ENCODE peak calls at places on chromosomes 1 and 21, in four cellular contexts. G is AG04450, Q is PC-3, D is pancreas. E is an unnamed sample.

GRCh38 chr1:35945327-35945726 is 14.4 kb downstream of the AGO3 start:
- DNase-seq in D (no peak), Q (no peak), G (no peak), E (no peak)

GRCh38 chr1:205071801-205072200 is 12.5 kb downstream of the TMEM81 start:
- DNase-seq in Q (no peak), G (no peak), D (no peak), E (no peak)

GRCh38 chr1:67646145-67647035 is 38.6 kb upstream of the GADD45A start:
- DNase-seq in Q (peak), G (no peak), D (peak), E (no peak)

GRCh38 chr1:236400061-236400638 is 6.1 kb downstream of the EDARADD start:
- DNase-seq in D (no peak), Q (no peak), G (no peak), E (no peak)

GRCh38 chr1:109264379-109264755 is 15.0 kb downstream of the CELSR2 start:
- DNase-seq in D (no peak), Q (no peak), G (no peak), E (no peak)

GRCh38 chr1:82154231-82154630 is 353.5 kb downstream of the ADGRL2 start:
- DNase-seq in G (no peak), D (no peak), Q (no peak), E (no peak)

GRCh38 chr1:30923597-30923996 is 15.0 kb upstream of the SDC3 start:
- DNase-seq in D (no peak), G (no peak), Q (no peak), E (no peak)

GRCh38 chr21:27793901-27794300 is 827.0 kb upstream of the ADAMTS5 start:
- DNase-seq in Q (no peak), D (no peak), G (no peak), E (no peak)

GRCh38 chr21:27756191-27756590 is 789.3 kb upstream of the ADAMTS5 start:
- DNase-seq in Q (peak), D (no peak), G (no peak), E (peak)

GRCh38 chr1:228885845-228886244 is 150.6 kb downstream of the RHOU start:
- DNase-seq in G (no peak), Q (no peak), D (no peak), E (no peak)

GRCh38 chr1:182181167-182181572 is 119.7 kb upstream of the ZNF648 start:
- DNase-seq in D (no peak), Q (peak), G (no peak), E (peak)

GRCh38 chr1:36831171-36831810 is 203.0 kb downstream of the GRIK3 start:
- DNase-seq in Q (no peak), G (no peak), D (no peak), E (no peak)

GRCh38 chr1:152501704-152502103 is 8.9 kb upstream of the LCE5A start:
- DNase-seq in D (no peak), Q (peak), G (no peak), E (peak)

GRCh38 chr1:213281610-213282316 is 230.7 kb downstream of the RPS6KC1 start:
- DNase-seq in G (no peak), Q (no peak), D (no peak), E (no peak)

GRCh38 chr1:51276286-51276685 is 40.2 kb downstream of the RNF11 start:
- DNase-seq in G (no peak), D (no peak), Q (no peak), E (no peak)

GRCh38 chr1:31931241-31932225 is 6.6 kb downstream of the PTP4A2 start:
- DNase-seq in Q (peak), D (no peak), G (no peak), E (no peak)

GRCh38 chr1:1069711-1070676 is 4.1 kb downstream of the RNF223 start:
- DNase-seq in Q (peak), G (no peak), D (peak), E (no peak)

GRCh38 chr1:34163792-34164509 is 1.1 kb downstream of the CSMD2 start:
- DNase-seq in Q (no peak), D (no peak), G (no peak), E (no peak)

GRCh38 chr1:201021333-201022177 is 2.0 kb downstream of the KIF21B start:
- DNase-seq in G (no peak), Q (no peak), D (no peak), E (no peak)

GRCh38 chr1:32246888-32247273 is at the start of gene FAM167B:
- DNase-seq in D (no peak), Q (peak), G (no peak), E (no peak)

GRCh38 chr1:218473527-218473926 is 128.4 kb downstream of the TGFB2 start:
- DNase-seq in Q (no peak), D (no peak), G (no peak), E (no peak)

GRCh38 chr1:53163291-53163768 is 20.9 kb upstream of the SLC1A7 start:
- DNase-seq in G (no peak), D (no peak), Q (no peak), E (no peak)

GRCh38 chr1:180757657-180758056 is 125.8 kb downstream of the XPR1 start:
- DNase-seq in Q (no peak), D (no peak), G (no peak), E (no peak)

GRCh38 chr1:2465371-2466269 is 10.5 kb upstream of the PLCH2 start:
- DNase-seq in D (no peak), G (no peak), Q (no peak), E (no peak)

GRCh38 chr1:12617901-12618660 is at the start of gene DHRS3:
- DNase-seq in G (no peak), D (peak), Q (peak), E (peak)

GRCh38 chr21:45130324-45130774 is 56.0 kb downstream of the ADARB1 start:
- DNase-seq in G (no peak), D (no peak), Q (peak), E (no peak)

GRCh38 chr1:121587777-121588176 is 403.0 kb downstream of the SRGAP2C start:
- DNase-seq in G (no peak), Q (peak), D (no peak), E (peak)

GRCh38 chr1:154746620-154747299 is 123.3 kb downstream of the KCNN3 start:
- DNase-seq in D (no peak), G (no peak), Q (no peak), E (no peak)

GRCh38 chr1:110310300-110310699 is 28.9 kb upstream of the RBM15 start:
- DNase-seq in G (no peak), Q (no peak), D (no peak), E (no peak)

GRCh38 chr1:116286541-116286971 is 86.5 kb upstream of the ATP1A1 start:
- DNase-seq in G (no peak), D (no peak), Q (peak), E (no peak)

GRCh38 chr1:11397151-11397902 is 81.6 kb upstream of the DISP3 start:
- DNase-seq in G (no peak), D (no peak), Q (no peak), E (no peak)

GRCh38 chr1:206002833-206003532 is at the start of gene RAB7B:
- DNase-seq in Q (peak), D (no peak), G (peak), E (no peak)

GRCh38 chr1:224859651-224860050 is 69.8 kb upstream of the DNAH14 start:
- DNase-seq in G (no peak), Q (no peak), D (no peak), E (no peak)

DNA sequence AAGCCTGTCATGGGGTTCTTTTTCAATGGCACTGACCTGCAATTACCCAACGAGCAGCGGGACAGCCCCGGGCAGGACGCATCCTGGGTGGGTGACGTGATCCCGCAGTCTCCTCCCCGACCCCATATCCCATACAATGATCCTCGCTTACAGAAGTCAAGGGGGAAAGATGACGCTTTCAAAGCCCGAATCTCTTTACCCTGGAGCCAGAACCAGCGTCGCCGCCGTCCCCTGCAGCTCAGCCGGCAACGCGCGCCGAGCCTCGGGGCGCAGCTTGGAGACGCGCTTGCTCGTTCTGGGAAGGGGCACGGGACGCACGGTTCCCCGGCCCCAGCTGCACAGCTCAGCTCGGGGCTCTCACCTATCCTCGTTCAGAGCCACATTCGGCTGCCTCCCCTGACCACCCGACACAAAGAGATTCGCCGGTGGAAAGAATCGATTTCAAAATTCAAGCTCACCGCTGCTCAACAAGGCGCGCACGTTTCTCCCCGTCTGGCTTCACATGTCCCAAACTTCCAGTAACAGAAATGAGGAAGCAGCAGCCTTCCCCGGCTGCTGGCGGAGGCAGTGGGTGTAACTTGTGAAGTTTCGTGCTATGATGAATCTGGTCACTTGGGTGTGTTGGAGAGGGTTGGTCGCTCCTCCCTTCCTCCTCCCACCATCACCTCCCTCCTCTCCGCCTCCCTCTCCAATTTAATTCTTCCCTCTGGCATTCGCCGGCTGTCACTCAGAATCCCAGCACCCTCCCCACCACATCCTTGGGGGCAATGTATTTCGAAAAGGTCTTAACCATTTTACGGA is at the start of gene TIAM1:
- DNase-seq in D (no peak), G (no peak), Q (peak), E (peak)
- H3K27ac ChIP-seq in D (no peak), G (no peak), Q (peak), E (peak)

GRCh38 chr1:165624441-165624840 is 6.6 kb upstream of the MGST3 start:
- DNase-seq in G (no peak), Q (no peak), D (no peak), E (no peak)
- H3K27ac ChIP-seq in G (no peak), Q (no peak), D (no peak), E (no peak)

GRCh38 chr21:29233611-29234540 is 64.8 kb upstream of the BACH1 start:
- DNase-seq in G (no peak), Q (no peak), D (no peak), E (no peak)

GRCh38 chr21:29231781-29232548 is 66.8 kb upstream of the BACH1 start:
- DNase-seq in D (no peak), Q (no peak), G (no peak), E (no peak)

GRCh38 chr21:29232601-29233541 is 65.9 kb upstream of the BACH1 start:
- DNase-seq in G (no peak), Q (peak), D (no peak), E (no peak)

GRCh38 chr21:29228306-29228705 is 70.4 kb upstream of the BACH1 start:
- DNase-seq in G (no peak), Q (no peak), D (no peak), E (no peak)

GRCh38 chr21:29230541-29231275 is 68.0 kb upstream of the BACH1 start:
- DNase-seq in D (no peak), G (no peak), Q (no peak), E (no peak)
- H3K27ac ChIP-seq in D (no peak), G (no peak), Q (no peak), E (peak)

GRCh38 chr21:17900990-17901385 is 81.8 kb upstream of the C21orf91 start:
- DNase-seq in D (no peak), G (no peak), Q (no peak), E (no peak)
- H3K27ac ChIP-seq in D (no peak), G (no peak), Q (no peak), E (peak)

GRCh38 chr1:6580588-6581270 is 935 bp downstream of the ZBTB48 start:
- DNase-seq in D (peak), Q (peak), G (no peak), E (no peak)

GRCh38 chr1:6578624-6579373 is 995 bp upstream of the ZBTB48 start:
- DNase-seq in D (no peak), G (no peak), Q (no peak), E (no peak)

GRCh38 chr1:6579374-6580118 is at the start of gene ZBTB48:
- DNase-seq in Q (peak), G (peak), D (peak), E (peak)

GRCh38 chr1:6581561-6582305 is 1.9 kb downstream of the ZBTB48 start:
- DNase-seq in G (no peak), Q (peak), D (no peak), E (no peak)

GRCh38 chr1:6580119-6580587 is 359 bp downstream of the ZBTB48 start:
- DNase-seq in Q (no peak), G (no peak), D (no peak), E (no peak)
- H3K27ac ChIP-seq in Q (peak), G (no peak), D (peak), E (peak)

DNA sequence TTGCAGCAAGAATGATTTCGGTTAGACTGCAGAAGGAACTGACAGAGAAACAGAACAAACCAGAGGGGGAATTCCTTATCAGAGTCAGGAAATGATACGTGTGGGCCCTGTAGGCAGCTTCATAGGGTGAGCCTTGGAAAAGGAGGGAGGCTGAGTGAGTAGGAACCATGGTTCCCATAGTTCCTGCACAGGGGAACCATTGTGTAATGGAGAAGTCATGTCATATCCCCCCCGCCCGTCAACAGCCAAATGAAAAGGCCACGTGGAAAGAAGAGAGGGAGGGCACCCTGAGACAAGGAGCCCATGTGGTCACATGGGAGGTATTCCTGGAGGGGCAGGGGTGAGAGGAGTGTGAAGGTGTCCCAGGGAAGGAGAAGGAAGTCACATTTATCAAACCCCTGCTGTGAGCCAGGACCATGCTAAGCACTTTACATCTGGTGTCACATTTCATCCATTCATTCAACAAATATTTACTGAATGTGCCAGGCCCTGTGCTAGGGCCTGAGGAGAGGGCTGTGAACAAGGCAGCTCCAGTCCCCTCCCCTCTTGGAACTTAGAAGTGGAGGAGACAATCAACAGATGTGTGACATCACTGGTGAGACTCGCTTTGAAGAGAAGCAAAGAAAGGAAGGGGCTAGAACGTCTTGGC is 15.7 kb upstream of the FGR start:
- DNase-seq in Q (peak), D (no peak), G (no peak), E (no peak)
- H3K27ac ChIP-seq in Q (no peak), D (no peak), G (peak), E (peak)